ENCODE peak calls at places on chromosomes 16 and 17, in ten cellular contexts. One of them, this sample, is unnamed.

GRCh38 chr17:33521784-33522183 is 228.7 kb upstream of the ASIC2 start:
- DNase-seq in tibial nerve: no peak
- DNase-seq in heart right ventricle: no peak
- DNase-seq in mesendoderm: peak
- DNase-seq in Peyer's patch: no peak
- DNase-seq in AG04450: no peak
- DNase-seq in spleen: no peak
- DNase-seq in foreskin keratinocyte: no peak
- DNase-seq in effector memory CD4-positive, alpha-beta T cell: no peak
- DNase-seq in caudate nucleus: no peak
- DNase-seq in this sample: no peak

GRCh38 chr17:27657620-27658019 is 26.6 kb downstream of the LGALS9 start:
- DNase-seq in foreskin keratinocyte: no peak
- DNase-seq in mesendoderm: peak
- DNase-seq in effector memory CD4-positive, alpha-beta T cell: no peak
- DNase-seq in caudate nucleus: no peak
- DNase-seq in spleen: peak
- DNase-seq in heart right ventricle: no peak
- DNase-seq in AG04450: no peak
- DNase-seq in tibial nerve: no peak
- DNase-seq in Peyer's patch: no peak
- DNase-seq in this sample: no peak

GRCh38 chr17:76136276-76137025 is 4.6 kb downstream of the FOXJ1 start:
- DNase-seq in caudate nucleus: no peak
- DNase-seq in AG04450: no peak
- DNase-seq in spleen: peak
- DNase-seq in mesendoderm: no peak
- DNase-seq in Peyer's patch: no peak
- DNase-seq in effector memory CD4-positive, alpha-beta T cell: no peak
- DNase-seq in heart right ventricle: no peak
- DNase-seq in tibial nerve: no peak
- DNase-seq in foreskin keratinocyte: no peak
- DNase-seq in this sample: no peak

GRCh38 chr16:82641336-82641984 is 14.7 kb downstream of the CDH13 start:
- DNase-seq in caudate nucleus: no peak
- DNase-seq in mesendoderm: no peak
- DNase-seq in AG04450: no peak
- DNase-seq in heart right ventricle: no peak
- DNase-seq in tibial nerve: no peak
- DNase-seq in foreskin keratinocyte: no peak
- DNase-seq in effector memory CD4-positive, alpha-beta T cell: no peak
- DNase-seq in Peyer's patch: no peak
- DNase-seq in spleen: no peak
- DNase-seq in this sample: no peak

GRCh38 chr17:32285770-32286517 is 20.3 kb downstream of the RHBDL3 start:
- DNase-seq in spleen: no peak
- DNase-seq in mesendoderm: no peak
- DNase-seq in effector memory CD4-positive, alpha-beta T cell: no peak
- DNase-seq in tibial nerve: no peak
- DNase-seq in AG04450: no peak
- DNase-seq in caudate nucleus: peak
- DNase-seq in Peyer's patch: no peak
- DNase-seq in heart right ventricle: no peak
- DNase-seq in foreskin keratinocyte: no peak
- DNase-seq in this sample: no peak

GRCh38 chr17:35373984-35374765 is 754 bp upstream of the SLFN11 start:
- DNase-seq in caudate nucleus: no peak
- DNase-seq in foreskin keratinocyte: no peak
- DNase-seq in Peyer's patch: peak
- DNase-seq in AG04450: no peak
- DNase-seq in mesendoderm: peak
- DNase-seq in spleen: peak
- DNase-seq in heart right ventricle: peak
- DNase-seq in tibial nerve: peak
- DNase-seq in effector memory CD4-positive, alpha-beta T cell: peak
- DNase-seq in this sample: no peak

GRCh38 chr16:85136705-85137322 is 24.5 kb upstream of the CIBAR2 start:
- DNase-seq in effector memory CD4-positive, alpha-beta T cell: no peak
- DNase-seq in caudate nucleus: no peak
- DNase-seq in mesendoderm: peak
- DNase-seq in Peyer's patch: no peak
- DNase-seq in foreskin keratinocyte: no peak
- DNase-seq in spleen: no peak
- DNase-seq in AG04450: no peak
- DNase-seq in tibial nerve: peak
- DNase-seq in heart right ventricle: peak
- DNase-seq in this sample: no peak

GRCh38 chr16:27432600-27432957 is 30.6 kb downstream of the IL21R start:
- DNase-seq in AG04450: peak
- DNase-seq in tibial nerve: no peak
- DNase-seq in mesendoderm: peak
- DNase-seq in caudate nucleus: no peak
- DNase-seq in Peyer's patch: no peak
- DNase-seq in foreskin keratinocyte: peak
- DNase-seq in heart right ventricle: no peak
- DNase-seq in spleen: peak
- DNase-seq in effector memory CD4-positive, alpha-beta T cell: no peak
- DNase-seq in this sample: peak

GRCh38 chr16:50046853-50047252 is 18.9 kb upstream of the HEATR3 start:
- DNase-seq in mesendoderm: no peak
- DNase-seq in foreskin keratinocyte: no peak
- DNase-seq in caudate nucleus: no peak
- DNase-seq in tibial nerve: no peak
- DNase-seq in effector memory CD4-positive, alpha-beta T cell: no peak
- DNase-seq in spleen: no peak
- DNase-seq in heart right ventricle: no peak
- DNase-seq in AG04450: no peak
- DNase-seq in Peyer's patch: no peak
- DNase-seq in this sample: no peak

GRCh38 chr16:50040710-50041109 is 15.7 kb downstream of the CNEP1R1 start:
- DNase-seq in effector memory CD4-positive, alpha-beta T cell: no peak
- DNase-seq in AG04450: no peak
- DNase-seq in caudate nucleus: no peak
- DNase-seq in spleen: no peak
- DNase-seq in mesendoderm: no peak
- DNase-seq in foreskin keratinocyte: no peak
- DNase-seq in tibial nerve: no peak
- DNase-seq in Peyer's patch: no peak
- DNase-seq in heart right ventricle: no peak
- DNase-seq in this sample: no peak

GRCh38 chr16:50047864-50048263 is 17.9 kb upstream of the HEATR3 start:
- DNase-seq in spleen: no peak
- DNase-seq in foreskin keratinocyte: no peak
- DNase-seq in caudate nucleus: no peak
- DNase-seq in heart right ventricle: no peak
- DNase-seq in tibial nerve: no peak
- DNase-seq in mesendoderm: no peak
- DNase-seq in effector memory CD4-positive, alpha-beta T cell: no peak
- DNase-seq in Peyer's patch: no peak
- DNase-seq in AG04450: no peak
- DNase-seq in this sample: no peak

GRCh38 chr16:50043358-50043757 is 18.3 kb downstream of the CNEP1R1 start:
- DNase-seq in foreskin keratinocyte: no peak
- DNase-seq in tibial nerve: no peak
- DNase-seq in AG04450: no peak
- DNase-seq in spleen: no peak
- DNase-seq in heart right ventricle: no peak
- DNase-seq in Peyer's patch: no peak
- DNase-seq in effector memory CD4-positive, alpha-beta T cell: no peak
- DNase-seq in mesendoderm: peak
- DNase-seq in caudate nucleus: no peak
- DNase-seq in this sample: no peak

GRCh38 chr16:50045412-50045811 is 20.4 kb upstream of the HEATR3 start:
- DNase-seq in mesendoderm: no peak
- DNase-seq in Peyer's patch: no peak
- DNase-seq in caudate nucleus: no peak
- DNase-seq in AG04450: no peak
- DNase-seq in heart right ventricle: no peak
- DNase-seq in foreskin keratinocyte: no peak
- DNase-seq in effector memory CD4-positive, alpha-beta T cell: no peak
- DNase-seq in spleen: no peak
- DNase-seq in tibial nerve: no peak
- DNase-seq in this sample: no peak
- H3K27ac ChIP-seq in mesendoderm: no peak
- H3K27ac ChIP-seq in Peyer's patch: no peak
- H3K27ac ChIP-seq in caudate nucleus: no peak
- H3K27ac ChIP-seq in AG04450: no peak
- H3K27ac ChIP-seq in heart right ventricle: no peak
- H3K27ac ChIP-seq in foreskin keratinocyte: no peak
- H3K27ac ChIP-seq in effector memory CD4-positive, alpha-beta T cell: no peak
- H3K27ac ChIP-seq in spleen: no peak
- H3K27ac ChIP-seq in tibial nerve: no peak
- H3K27ac ChIP-seq in this sample: no peak

DNA sequence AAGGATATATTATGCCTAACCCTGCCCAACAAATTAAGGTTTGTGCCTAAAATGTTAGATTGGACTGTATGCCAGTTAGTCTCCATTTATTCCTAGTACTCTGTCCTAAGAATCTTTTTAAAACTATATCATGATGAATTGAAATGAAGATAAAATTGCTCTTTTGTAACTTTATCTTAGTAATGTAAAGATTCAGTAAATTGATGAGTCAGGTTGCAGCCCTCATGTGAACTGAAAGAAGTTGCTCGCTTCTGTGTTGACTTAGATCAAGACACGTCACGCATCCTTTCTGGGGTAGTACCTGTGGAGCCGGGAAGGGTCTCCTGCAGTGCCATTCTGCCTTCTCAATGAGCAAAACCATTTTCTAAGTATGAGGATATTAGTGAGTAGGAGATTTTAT is 63.3 kb downstream of the GAN start:
- DNase-seq in mesendoderm: no peak
- DNase-seq in caudate nucleus: no peak
- DNase-seq in foreskin keratinocyte: no peak
- DNase-seq in tibial nerve: no peak
- DNase-seq in effector memory CD4-positive, alpha-beta T cell: no peak
- DNase-seq in Peyer's patch: no peak
- DNase-seq in heart right ventricle: no peak
- DNase-seq in AG04450: no peak
- DNase-seq in spleen: no peak
- DNase-seq in this sample: no peak
- H3K27ac ChIP-seq in mesendoderm: no peak
- H3K27ac ChIP-seq in caudate nucleus: no peak
- H3K27ac ChIP-seq in foreskin keratinocyte: peak
- H3K27ac ChIP-seq in tibial nerve: no peak
- H3K27ac ChIP-seq in effector memory CD4-positive, alpha-beta T cell: no peak
- H3K27ac ChIP-seq in Peyer's patch: no peak
- H3K27ac ChIP-seq in heart right ventricle: no peak
- H3K27ac ChIP-seq in AG04450: no peak
- H3K27ac ChIP-seq in spleen: no peak
- H3K27ac ChIP-seq in this sample: no peak

GRCh38 chr17:57930239-57930638 is 25.0 kb downstream of the CUEDC1 start:
- DNase-seq in foreskin keratinocyte: no peak
- DNase-seq in mesendoderm: no peak
- DNase-seq in spleen: no peak
- DNase-seq in Peyer's patch: no peak
- DNase-seq in effector memory CD4-positive, alpha-beta T cell: no peak
- DNase-seq in tibial nerve: no peak
- DNase-seq in heart right ventricle: no peak
- DNase-seq in AG04450: no peak
- DNase-seq in caudate nucleus: no peak
- DNase-seq in this sample: no peak

GRCh38 chr17:57927048-57927723 is 28.0 kb downstream of the CUEDC1 start:
- DNase-seq in tibial nerve: no peak
- DNase-seq in heart right ventricle: no peak
- DNase-seq in mesendoderm: peak
- DNase-seq in spleen: no peak
- DNase-seq in effector memory CD4-positive, alpha-beta T cell: no peak
- DNase-seq in caudate nucleus: peak
- DNase-seq in Peyer's patch: no peak
- DNase-seq in foreskin keratinocyte: no peak
- DNase-seq in AG04450: no peak
- DNase-seq in this sample: peak

GRCh38 chr17:57928898-57929297 is 26.3 kb downstream of the CUEDC1 start:
- DNase-seq in effector memory CD4-positive, alpha-beta T cell: no peak
- DNase-seq in foreskin keratinocyte: no peak
- DNase-seq in caudate nucleus: no peak
- DNase-seq in mesendoderm: no peak
- DNase-seq in tibial nerve: no peak
- DNase-seq in Peyer's patch: no peak
- DNase-seq in AG04450: no peak
- DNase-seq in heart right ventricle: no peak
- DNase-seq in spleen: no peak
- DNase-seq in this sample: no peak

GRCh38 chr17:57929392-57929791 is 25.8 kb downstream of the CUEDC1 start:
- DNase-seq in tibial nerve: no peak
- DNase-seq in effector memory CD4-positive, alpha-beta T cell: no peak
- DNase-seq in Peyer's patch: no peak
- DNase-seq in foreskin keratinocyte: no peak
- DNase-seq in caudate nucleus: no peak
- DNase-seq in heart right ventricle: no peak
- DNase-seq in mesendoderm: no peak
- DNase-seq in spleen: no peak
- DNase-seq in AG04450: no peak
- DNase-seq in this sample: no peak

DNA sequence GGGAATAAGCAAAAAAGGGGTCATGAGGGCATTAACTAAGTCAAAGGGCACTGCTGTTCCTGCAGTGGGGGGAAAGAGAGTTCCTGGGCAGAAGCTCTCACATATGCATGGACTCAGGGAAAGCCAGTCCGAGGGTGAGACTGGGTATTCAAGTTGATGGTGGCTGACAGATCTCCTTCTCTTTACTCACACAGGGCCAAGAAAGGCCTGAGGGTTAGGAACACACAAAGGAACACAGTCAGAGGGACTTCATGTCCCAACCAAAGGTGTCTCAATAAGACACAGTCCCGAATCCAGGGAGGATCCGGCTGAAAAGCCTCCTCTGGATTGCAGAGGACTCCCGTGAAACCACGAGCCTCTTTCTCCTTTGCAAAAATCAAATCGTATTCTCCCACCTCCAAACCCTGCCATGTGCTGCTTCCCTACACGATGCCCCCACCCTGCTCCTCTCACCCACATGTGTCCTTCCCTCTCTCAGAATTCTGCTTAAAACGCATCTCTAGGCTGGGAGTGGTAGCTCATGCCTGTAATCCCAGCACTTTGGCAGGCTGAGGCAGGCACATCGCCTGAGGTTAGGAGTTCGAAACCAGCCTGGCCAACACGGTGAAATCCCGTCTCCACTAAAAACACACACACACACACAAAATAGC is 23.6 kb downstream of the CUEDC1 start:
- DNase-seq in AG04450: no peak
- DNase-seq in foreskin keratinocyte: no peak
- DNase-seq in heart right ventricle: no peak
- DNase-seq in effector memory CD4-positive, alpha-beta T cell: no peak
- DNase-seq in tibial nerve: no peak
- DNase-seq in spleen: no peak
- DNase-seq in Peyer's patch: no peak
- DNase-seq in caudate nucleus: no peak
- DNase-seq in mesendoderm: no peak
- DNase-seq in this sample: no peak
- H3K27ac ChIP-seq in AG04450: no peak
- H3K27ac ChIP-seq in foreskin keratinocyte: no peak
- H3K27ac ChIP-seq in heart right ventricle: peak
- H3K27ac ChIP-seq in effector memory CD4-positive, alpha-beta T cell: no peak
- H3K27ac ChIP-seq in tibial nerve: peak
- H3K27ac ChIP-seq in spleen: no peak
- H3K27ac ChIP-seq in Peyer's patch: peak
- H3K27ac ChIP-seq in caudate nucleus: peak
- H3K27ac ChIP-seq in mesendoderm: no peak
- H3K27ac ChIP-seq in this sample: no peak

GRCh38 chr17:78271419-78272160 is 40.2 kb downstream of the TMEM235 start:
- DNase-seq in AG04450: no peak
- DNase-seq in tibial nerve: no peak
- DNase-seq in spleen: no peak
- DNase-seq in mesendoderm: peak
- DNase-seq in Peyer's patch: no peak
- DNase-seq in caudate nucleus: no peak
- DNase-seq in heart right ventricle: no peak
- DNase-seq in effector memory CD4-positive, alpha-beta T cell: no peak
- DNase-seq in foreskin keratinocyte: no peak
- DNase-seq in this sample: no peak

GRCh38 chr17:78272914-78273258 is 41.5 kb downstream of the TMEM235 start:
- DNase-seq in spleen: no peak
- DNase-seq in effector memory CD4-positive, alpha-beta T cell: no peak
- DNase-seq in heart right ventricle: no peak
- DNase-seq in mesendoderm: no peak
- DNase-seq in foreskin keratinocyte: no peak
- DNase-seq in tibial nerve: no peak
- DNase-seq in caudate nucleus: no peak
- DNase-seq in AG04450: no peak
- DNase-seq in Peyer's patch: no peak
- DNase-seq in this sample: no peak

GRCh38 chr17:78273813-78274212 is 42.4 kb downstream of the TMEM235 start:
- DNase-seq in mesendoderm: no peak
- DNase-seq in spleen: no peak
- DNase-seq in foreskin keratinocyte: no peak
- DNase-seq in tibial nerve: no peak
- DNase-seq in effector memory CD4-positive, alpha-beta T cell: no peak
- DNase-seq in caudate nucleus: no peak
- DNase-seq in AG04450: no peak
- DNase-seq in heart right ventricle: no peak
- DNase-seq in Peyer's patch: no peak
- DNase-seq in this sample: no peak

GRCh38 chr17:78269893-78270490 is 38.6 kb downstream of the TMEM235 start:
- DNase-seq in spleen: no peak
- DNase-seq in effector memory CD4-positive, alpha-beta T cell: no peak
- DNase-seq in Peyer's patch: no peak
- DNase-seq in AG04450: no peak
- DNase-seq in mesendoderm: peak
- DNase-seq in tibial nerve: no peak
- DNase-seq in caudate nucleus: no peak
- DNase-seq in foreskin keratinocyte: no peak
- DNase-seq in heart right ventricle: no peak
- DNase-seq in this sample: no peak

DNA sequence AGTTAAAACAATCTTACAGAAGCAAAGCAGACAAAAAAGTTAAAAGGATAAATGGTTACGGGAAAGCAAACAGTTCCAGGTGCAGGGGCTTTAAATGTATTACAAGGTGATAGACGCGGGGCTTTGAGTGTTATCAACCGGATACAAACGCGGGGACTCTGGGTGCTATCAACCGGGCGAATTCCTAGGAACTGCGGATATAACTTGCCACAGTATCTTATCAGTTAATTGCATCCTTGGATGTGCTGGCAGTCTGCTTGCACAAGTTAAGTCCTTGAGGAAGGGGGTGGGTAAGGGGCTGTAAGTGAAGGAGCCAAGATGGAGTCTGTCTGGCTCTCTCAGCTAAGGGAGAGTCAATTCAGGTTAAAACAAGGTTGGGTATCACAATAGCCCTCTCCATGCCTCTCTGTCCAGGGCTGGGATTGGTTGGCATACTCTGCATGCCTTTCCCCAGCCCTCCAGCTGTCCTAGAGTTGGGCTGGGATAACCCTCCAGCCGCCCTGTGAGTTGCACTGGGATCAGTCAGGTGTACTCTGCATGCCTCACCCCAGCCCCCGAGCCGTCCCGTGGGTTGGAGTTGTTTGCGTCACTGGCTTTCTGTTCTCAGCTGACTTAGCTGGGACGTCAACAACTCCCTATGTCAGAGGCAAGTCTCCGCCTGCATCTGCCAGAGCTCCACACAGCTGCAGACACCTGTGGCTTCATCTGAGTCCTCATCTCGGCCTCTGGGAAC is 40.9 kb downstream of the TMEM235 start:
- DNase-seq in Peyer's patch: peak
- DNase-seq in effector memory CD4-positive, alpha-beta T cell: no peak
- DNase-seq in spleen: peak
- DNase-seq in mesendoderm: peak
- DNase-seq in AG04450: peak
- DNase-seq in heart right ventricle: no peak
- DNase-seq in foreskin keratinocyte: peak
- DNase-seq in caudate nucleus: no peak
- DNase-seq in tibial nerve: no peak
- DNase-seq in this sample: peak
- H3K27ac ChIP-seq in Peyer's patch: no peak
- H3K27ac ChIP-seq in effector memory CD4-positive, alpha-beta T cell: no peak
- H3K27ac ChIP-seq in spleen: no peak
- H3K27ac ChIP-seq in mesendoderm: peak
- H3K27ac ChIP-seq in AG04450: peak
- H3K27ac ChIP-seq in heart right ventricle: no peak
- H3K27ac ChIP-seq in foreskin keratinocyte: peak
- H3K27ac ChIP-seq in caudate nucleus: no peak
- H3K27ac ChIP-seq in tibial nerve: no peak
- H3K27ac ChIP-seq in this sample: peak

This sample was measured in epithelial cell of prostate.